ENCODE peak calls at places on chromosome 14, in seven cellular contexts. One of them, this sample, is unnamed.

GRCh38 chr14:34911209-34912150 is 36.3 kb upstream of the BAZ1A start:
- DNase-seq in psoas muscle: no peak
- DNase-seq in fibroblast of pulmonary artery: peak
- DNase-seq in H1: no peak
- DNase-seq in HFF-Myc: peak
- DNase-seq in Peyer's patch: no peak
- DNase-seq in upper lobe of right lung: no peak
- DNase-seq in this sample: no peak

GRCh38 chr14:50319293-50319692 is 7.2 kb downstream of the DMAC2L start:
- DNase-seq in psoas muscle: no peak
- DNase-seq in fibroblast of pulmonary artery: no peak
- DNase-seq in H1: no peak
- DNase-seq in HFF-Myc: no peak
- DNase-seq in Peyer's patch: no peak
- DNase-seq in upper lobe of right lung: no peak
- DNase-seq in this sample: no peak

GRCh38 chr14:74478996-74479635 is 14.0 kb downstream of the NPC2 start:
- DNase-seq in psoas muscle: no peak
- DNase-seq in fibroblast of pulmonary artery: peak
- DNase-seq in H1: no peak
- DNase-seq in HFF-Myc: no peak
- DNase-seq in Peyer's patch: no peak
- DNase-seq in upper lobe of right lung: no peak
- DNase-seq in this sample: no peak

GRCh38 chr14:92710001-92710341 is 38.5 kb downstream of the LGMN start:
- DNase-seq in psoas muscle: no peak
- DNase-seq in fibroblast of pulmonary artery: no peak
- DNase-seq in H1: no peak
- DNase-seq in HFF-Myc: no peak
- DNase-seq in Peyer's patch: no peak
- DNase-seq in upper lobe of right lung: no peak
- DNase-seq in this sample: no peak

GRCh38 chr14:24053548-24054323 is 1.9 kb downstream of the CARMIL3 start:
- DNase-seq in psoas muscle: no peak
- DNase-seq in fibroblast of pulmonary artery: no peak
- DNase-seq in H1: no peak
- DNase-seq in HFF-Myc: no peak
- DNase-seq in Peyer's patch: no peak
- DNase-seq in upper lobe of right lung: no peak
- DNase-seq in this sample: no peak

GRCh38 chr14:51564460-51564859 is 87.2 kb upstream of the FRMD6 start:
- DNase-seq in psoas muscle: no peak
- DNase-seq in fibroblast of pulmonary artery: no peak
- DNase-seq in H1: no peak
- DNase-seq in HFF-Myc: no peak
- DNase-seq in Peyer's patch: no peak
- DNase-seq in upper lobe of right lung: no peak
- DNase-seq in this sample: no peak

GRCh38 chr14:85122690-85123089 is 407.3 kb upstream of the FLRT2 start:
- DNase-seq in psoas muscle: no peak
- DNase-seq in fibroblast of pulmonary artery: peak
- DNase-seq in H1: no peak
- DNase-seq in HFF-Myc: peak
- DNase-seq in Peyer's patch: no peak
- DNase-seq in upper lobe of right lung: no peak
- DNase-seq in this sample: no peak

GRCh38 chr14:72054929-72055328 is 122.7 kb downstream of the RGS6 start:
- DNase-seq in psoas muscle: no peak
- DNase-seq in fibroblast of pulmonary artery: no peak
- DNase-seq in H1: no peak
- DNase-seq in HFF-Myc: no peak
- DNase-seq in Peyer's patch: no peak
- DNase-seq in upper lobe of right lung: no peak
- DNase-seq in this sample: no peak

GRCh38 chr14:67393689-67394088 is 18.3 kb downstream of the PLEK2 start:
- DNase-seq in psoas muscle: no peak
- DNase-seq in fibroblast of pulmonary artery: no peak
- DNase-seq in H1: no peak
- DNase-seq in HFF-Myc: no peak
- DNase-seq in Peyer's patch: no peak
- DNase-seq in upper lobe of right lung: no peak
- DNase-seq in this sample: no peak

GRCh38 chr14:99378782-99379214 is 101.9 kb downstream of the SETD3 start:
- DNase-seq in psoas muscle: no peak
- DNase-seq in fibroblast of pulmonary artery: no peak
- DNase-seq in H1: no peak
- DNase-seq in HFF-Myc: no peak
- DNase-seq in Peyer's patch: no peak
- DNase-seq in upper lobe of right lung: no peak
- DNase-seq in this sample: no peak

GRCh38 chr14:89232366-89233070 is 184.5 kb downstream of the FOXN3 start:
- DNase-seq in psoas muscle: no peak
- DNase-seq in fibroblast of pulmonary artery: no peak
- DNase-seq in H1: no peak
- DNase-seq in HFF-Myc: no peak
- DNase-seq in Peyer's patch: no peak
- DNase-seq in upper lobe of right lung: no peak
- DNase-seq in this sample: no peak

GRCh38 chr14:104770072-104770579 is 17.2 kb downstream of the SIVA1 start:
- DNase-seq in psoas muscle: no peak
- DNase-seq in fibroblast of pulmonary artery: no peak
- DNase-seq in H1: no peak
- DNase-seq in HFF-Myc: no peak
- DNase-seq in Peyer's patch: no peak
- DNase-seq in upper lobe of right lung: no peak
- DNase-seq in this sample: no peak

DNA sequence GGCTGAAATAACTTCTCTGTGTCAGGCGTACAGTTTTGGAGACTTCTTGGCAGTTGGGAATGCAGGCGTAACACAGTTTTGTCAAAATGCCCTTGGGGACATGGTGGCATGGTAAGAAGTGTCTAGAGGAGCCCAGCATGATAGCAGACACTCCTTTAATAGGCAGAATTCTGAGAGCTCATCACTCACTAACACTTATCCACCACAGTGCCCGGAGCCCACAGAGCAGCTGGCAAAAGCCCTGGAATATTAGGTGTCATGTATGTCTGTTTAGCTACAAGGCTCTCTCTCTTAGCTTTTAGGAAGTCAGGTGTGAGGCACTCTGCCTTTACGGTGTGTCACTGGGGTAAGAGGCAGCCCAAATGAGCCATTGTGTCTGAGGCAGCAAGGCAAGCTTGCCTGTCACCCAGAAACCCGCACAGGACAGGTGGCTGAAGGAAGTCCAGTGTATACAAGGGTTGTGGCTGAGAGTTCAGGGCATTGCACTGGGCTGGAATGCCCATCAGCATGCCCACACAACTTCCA is 96.3 kb downstream of the ESRRB start:
- DNase-seq in psoas muscle: no peak
- DNase-seq in fibroblast of pulmonary artery: no peak
- DNase-seq in H1: no peak
- DNase-seq in HFF-Myc: no peak
- DNase-seq in Peyer's patch: no peak
- DNase-seq in upper lobe of right lung: no peak
- DNase-seq in this sample: no peak
- H3K4me3 ChIP-seq in psoas muscle: no peak
- H3K4me3 ChIP-seq in fibroblast of pulmonary artery: no peak
- H3K4me3 ChIP-seq in H1: no peak
- H3K4me3 ChIP-seq in HFF-Myc: no peak
- H3K4me3 ChIP-seq in Peyer's patch: no peak
- H3K4me3 ChIP-seq in upper lobe of right lung: no peak
- H3K4me3 ChIP-seq in this sample: no peak

GRCh38 chr14:94679941-94680340 is 67.8 kb downstream of the SERPINA3 start:
- DNase-seq in psoas muscle: no peak
- DNase-seq in fibroblast of pulmonary artery: no peak
- DNase-seq in H1: no peak
- DNase-seq in HFF-Myc: no peak
- DNase-seq in Peyer's patch: no peak
- DNase-seq in upper lobe of right lung: peak
- DNase-seq in this sample: no peak

GRCh38 chr14:94682736-94683135 is 70.5 kb downstream of the SERPINA3 start:
- DNase-seq in psoas muscle: no peak
- DNase-seq in fibroblast of pulmonary artery: no peak
- DNase-seq in H1: no peak
- DNase-seq in HFF-Myc: no peak
- DNase-seq in Peyer's patch: no peak
- DNase-seq in upper lobe of right lung: peak
- DNase-seq in this sample: no peak

GRCh38 chr14:94680498-94681288 is 68.5 kb downstream of the SERPINA3 start:
- DNase-seq in psoas muscle: no peak
- DNase-seq in fibroblast of pulmonary artery: no peak
- DNase-seq in H1: no peak
- DNase-seq in HFF-Myc: no peak
- DNase-seq in Peyer's patch: no peak
- DNase-seq in upper lobe of right lung: peak
- DNase-seq in this sample: no peak

GRCh38 chr14:94682061-94682516 is 69.9 kb downstream of the SERPINA3 start:
- DNase-seq in psoas muscle: no peak
- DNase-seq in fibroblast of pulmonary artery: no peak
- DNase-seq in H1: no peak
- DNase-seq in HFF-Myc: no peak
- DNase-seq in Peyer's patch: no peak
- DNase-seq in upper lobe of right lung: peak
- DNase-seq in this sample: no peak

DNA sequence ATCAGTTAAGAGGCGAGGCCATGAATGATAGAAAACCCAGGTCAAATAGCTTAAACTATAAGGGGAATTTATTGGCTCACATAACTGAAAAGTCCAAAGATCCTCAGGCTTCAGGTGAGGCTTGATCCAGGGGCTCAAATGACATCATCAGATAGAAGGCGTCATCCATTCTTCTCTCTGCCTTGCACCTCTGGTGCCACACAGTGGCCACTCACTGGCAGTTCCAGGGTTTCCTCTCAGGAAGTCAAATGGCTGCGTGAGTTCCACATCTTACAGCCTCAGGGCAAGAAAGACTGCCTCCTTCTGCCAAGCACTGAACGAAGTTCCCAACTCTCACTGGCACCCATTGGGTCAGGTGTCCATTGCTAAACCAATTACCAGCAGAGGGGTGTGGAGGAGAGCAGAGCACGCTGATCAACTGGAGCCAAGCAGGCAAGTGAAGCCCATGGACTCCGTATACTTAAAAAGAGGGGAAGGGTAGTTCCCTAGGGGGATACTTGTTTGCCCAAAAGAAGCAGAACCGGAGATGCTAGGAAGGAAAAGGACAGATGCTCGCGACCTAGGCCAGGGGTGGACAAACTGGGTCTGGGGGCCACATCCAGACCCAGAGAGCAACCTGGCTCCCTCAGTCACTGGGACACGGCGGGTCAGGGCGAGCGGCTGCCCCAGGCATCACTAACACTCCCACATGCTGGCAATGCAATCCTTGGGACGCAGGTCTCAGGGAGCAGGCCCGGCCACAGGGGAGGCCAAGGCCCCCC is 69.3 kb downstream of the SERPINA3 start:
- DNase-seq in psoas muscle: no peak
- DNase-seq in fibroblast of pulmonary artery: peak
- DNase-seq in H1: no peak
- DNase-seq in HFF-Myc: no peak
- DNase-seq in Peyer's patch: no peak
- DNase-seq in upper lobe of right lung: peak
- DNase-seq in this sample: no peak
- TF ChIP-seq CTCF in psoas muscle: peak
- TF ChIP-seq CTCF in fibroblast of pulmonary artery: peak
- TF ChIP-seq CTCF in H1: peak
- TF ChIP-seq CTCF in HFF-Myc: peak
- TF ChIP-seq CTCF in Peyer's patch: peak
- TF ChIP-seq CTCF in upper lobe of right lung: peak
- TF ChIP-seq CTCF in this sample: peak

GRCh38 chr14:21523203-21523602 is 2.9 kb downstream of the SALL2 start:
- DNase-seq in psoas muscle: no peak
- DNase-seq in fibroblast of pulmonary artery: no peak
- DNase-seq in H1: no peak
- DNase-seq in HFF-Myc: no peak
- DNase-seq in Peyer's patch: no peak
- DNase-seq in upper lobe of right lung: no peak
- DNase-seq in this sample: no peak

GRCh38 chr14:21524575-21525518 is 1.3 kb downstream of the SALL2 start:
- DNase-seq in psoas muscle: no peak
- DNase-seq in fibroblast of pulmonary artery: no peak
- DNase-seq in H1: no peak
- DNase-seq in HFF-Myc: no peak
- DNase-seq in Peyer's patch: no peak
- DNase-seq in upper lobe of right lung: no peak
- DNase-seq in this sample: no peak

GRCh38 chr14:21518725-21519124 is 7.4 kb downstream of the SALL2 start:
- DNase-seq in psoas muscle: no peak
- DNase-seq in fibroblast of pulmonary artery: no peak
- DNase-seq in H1: no peak
- DNase-seq in HFF-Myc: no peak
- DNase-seq in Peyer's patch: no peak
- DNase-seq in upper lobe of right lung: no peak
- DNase-seq in this sample: no peak

GRCh38 chr14:21520718-21521117 is 5.4 kb downstream of the SALL2 start:
- DNase-seq in psoas muscle: no peak
- DNase-seq in fibroblast of pulmonary artery: no peak
- DNase-seq in H1: no peak
- DNase-seq in HFF-Myc: no peak
- DNase-seq in Peyer's patch: no peak
- DNase-seq in upper lobe of right lung: no peak
- DNase-seq in this sample: no peak

GRCh38 chr14:21521526-21521925 is 4.6 kb downstream of the SALL2 start:
- DNase-seq in psoas muscle: no peak
- DNase-seq in fibroblast of pulmonary artery: peak
- DNase-seq in H1: no peak
- DNase-seq in HFF-Myc: no peak
- DNase-seq in Peyer's patch: no peak
- DNase-seq in upper lobe of right lung: no peak
- DNase-seq in this sample: no peak
- H3K4me3 ChIP-seq in psoas muscle: no peak
- H3K4me3 ChIP-seq in fibroblast of pulmonary artery: no peak
- H3K4me3 ChIP-seq in H1: no peak
- H3K4me3 ChIP-seq in HFF-Myc: no peak
- H3K4me3 ChIP-seq in Peyer's patch: no peak
- H3K4me3 ChIP-seq in upper lobe of right lung: no peak
- H3K4me3 ChIP-seq in this sample: no peak

GRCh38 chr14:91339606-91340369 is 77.8 kb downstream of the CCDC88C start:
- DNase-seq in psoas muscle: no peak
- DNase-seq in fibroblast of pulmonary artery: no peak
- DNase-seq in H1: no peak
- DNase-seq in HFF-Myc: no peak
- DNase-seq in Peyer's patch: no peak
- DNase-seq in upper lobe of right lung: peak
- DNase-seq in this sample: no peak

GRCh38 chr14:91341331-91342242 is 76.0 kb downstream of the CCDC88C start:
- DNase-seq in psoas muscle: no peak
- DNase-seq in fibroblast of pulmonary artery: no peak
- DNase-seq in H1: no peak
- DNase-seq in HFF-Myc: no peak
- DNase-seq in Peyer's patch: no peak
- DNase-seq in upper lobe of right lung: no peak
- DNase-seq in this sample: no peak

GRCh38 chr14:91344107-91344506 is 73.5 kb downstream of the CCDC88C start:
- DNase-seq in psoas muscle: no peak
- DNase-seq in fibroblast of pulmonary artery: no peak
- DNase-seq in H1: no peak
- DNase-seq in HFF-Myc: no peak
- DNase-seq in Peyer's patch: no peak
- DNase-seq in upper lobe of right lung: no peak
- DNase-seq in this sample: no peak

GRCh38 chr14:91342243-91342760 is 75.3 kb downstream of the CCDC88C start:
- DNase-seq in psoas muscle: no peak
- DNase-seq in fibroblast of pulmonary artery: no peak
- DNase-seq in H1: no peak
- DNase-seq in HFF-Myc: no peak
- DNase-seq in Peyer's patch: no peak
- DNase-seq in upper lobe of right lung: no peak
- DNase-seq in this sample: no peak

GRCh38 chr14:91343051-91343450 is 74.6 kb downstream of the CCDC88C start:
- DNase-seq in psoas muscle: no peak
- DNase-seq in fibroblast of pulmonary artery: no peak
- DNase-seq in H1: no peak
- DNase-seq in HFF-Myc: no peak
- DNase-seq in Peyer's patch: no peak
- DNase-seq in upper lobe of right lung: no peak
- DNase-seq in this sample: no peak
- TF ChIP-seq CTCF in psoas muscle: no peak
- TF ChIP-seq CTCF in fibroblast of pulmonary artery: no peak
- TF ChIP-seq CTCF in H1: no peak
- TF ChIP-seq CTCF in HFF-Myc: no peak
- TF ChIP-seq CTCF in Peyer's patch: no peak
- TF ChIP-seq CTCF in upper lobe of right lung: no peak
- TF ChIP-seq CTCF in this sample: no peak

This sample was measured in right atrium auricular region.